ENCODE peak calls at places on chromosomes 5 and 9, in five cellular contexts. J, C, A, O and U are unnamed samples.

GRCh38 chr5:116559673-116560164 is 14.9 kb downstream of the SEMA6A start:
- DNase-seq in J (no peak), C (no peak), A (no peak), O (no peak), U (no peak)

GRCh38 chr5:52598954-52599353 is 188.8 kb upstream of the ITGA1 start:
- DNase-seq in J (no peak), C (no peak), A (no peak), O (no peak), U (no peak)

GRCh38 chr5:149656576-149657182 is 73.4 kb upstream of the PPARGC1B start:
- DNase-seq in J (peak; percentile 71), C (peak; percentile 21), A (no peak), O (peak; percentile 56), U (no peak)

GRCh38 chr5:150489358-150490295 is 18.3 kb upstream of the NDST1 start:
- DNase-seq in J (no peak), C (peak; percentile 35), A (no peak), O (no peak), U (no peak)

GRCh38 chr5:38360323-38361061 is 102.1 kb downstream of the EGFLAM start:
- DNase-seq in J (no peak), C (no peak), A (no peak), O (no peak), U (no peak)

GRCh38 chr5:116532762-116533525 is 41.7 kb downstream of the SEMA6A start:
- DNase-seq in J (no peak), C (no peak), A (no peak), O (no peak), U (no peak)

GRCh38 chr5:57066921-57067914 is 106.6 kb upstream of the GPBP1 start:
- DNase-seq in J (no peak), C (no peak), A (no peak), O (no peak), U (no peak)

GRCh38 chr5:36939969-36940858 is 63.6 kb downstream of the NIPBL start:
- DNase-seq in J (no peak), C (no peak), A (no peak), O (no peak), U (no peak)

GRCh38 chr9:93141771-93142483 is 7.9 kb upstream of the NINJ1 start:
- DNase-seq in J (no peak), C (no peak), A (no peak), O (no peak), U (no peak)

GRCh38 chr5:174549254-174549653 is 175.1 kb upstream of the MSX2 start:
- DNase-seq in J (no peak), C (peak; percentile 33), A (no peak), O (no peak), U (no peak)

GRCh38 chr5:139919308-139919707 is 123.7 kb downstream of the PSD2 start:
- DNase-seq in J (no peak), C (peak; percentile 54), A (no peak), O (no peak), U (no peak)

GRCh38 chr5:167208911-167209310 is 1082.5 kb upstream of the WWC1 start:
- DNase-seq in J (no peak), C (peak; percentile 5), A (no peak), O (no peak), U (no peak)

GRCh38 chr5:179380211-179381035 is 35.2 kb upstream of the ADAMTS2 start:
- DNase-seq in J (no peak), C (no peak), A (no peak), O (no peak), U (no peak)

GRCh38 chr9:2324742-2325141 is 296.8 kb upstream of the VLDLR start:
- DNase-seq in J (no peak), C (no peak), A (no peak), O (no peak), U (no peak)

GRCh38 chr5:68445257-68446069 is 229.9 kb downstream of the PIK3R1 start:
- DNase-seq in J (no peak), C (no peak), A (no peak), O (no peak), U (no peak)

GRCh38 chr9:127066060-127066774 is 56.2 kb downstream of the ANGPTL2 start:
- DNase-seq in J (no peak), C (peak; percentile 68), A (no peak), O (no peak), U (no peak)

GRCh38 chr5:145903862-145904261 is 31.0 kb upstream of the GRXCR2 start:
- DNase-seq in J (no peak), C (peak; percentile 86), A (no peak), O (no peak), U (no peak)

GRCh38 chr9:18442629-18443491 is 31.1 kb upstream of the ADAMTSL1 start:
- DNase-seq in J (peak; percentile 66), C (peak; percentile 89), A (peak; percentile 42), O (peak; percentile 77), U (peak; percentile 52)

GRCh38 chr5:14552017-14552416 is 29.6 kb upstream of the OTULINL start:
- DNase-seq in J (no peak), C (peak; percentile 43), A (no peak), O (no peak), U (no peak)

GRCh38 chr5:9888517-9888916 is 258.4 kb upstream of the TAS2R1 start:
- DNase-seq in J (no peak), C (peak; percentile 77), A (no peak), O (no peak), U (no peak)

GRCh38 chr5:15249152-15249551 is 250.8 kb upstream of the FBXL7 start:
- DNase-seq in J (no peak), C (peak; percentile 82), A (no peak), O (no peak), U (no peak)

GRCh38 chr5:73450672-73451217 is 2.2 kb upstream of the FOXD1 start:
- DNase-seq in J (no peak), C (no peak), A (no peak), O (no peak), U (no peak)

GRCh38 chr5:84688566-84688965 is 303.9 kb upstream of the EDIL3 start:
- DNase-seq in J (no peak), C (peak; percentile 87), A (no peak), O (no peak), U (no peak)

GRCh38 chr5:171483453-171484177 is 64.2 kb downstream of the FGF18 start:
- DNase-seq in J (no peak), C (peak; percentile 94), A (peak; percentile 52), O (no peak), U (no peak)

GRCh38 chr9:21833090-21833801 is 30.8 kb downstream of the MTAP start:
- DNase-seq in J (no peak), C (no peak), A (no peak), O (no peak), U (no peak)

GRCh38 chr9:2740616-2741015 is 23.3 kb downstream of the KCNV2 start:
- DNase-seq in J (no peak), C (no peak), A (no peak), O (no peak), U (no peak)

GRCh38 chr5:168992687-168993086 is 308.3 kb downstream of the SLIT3 start:
- DNase-seq in J (no peak), C (no peak), A (no peak), O (peak; percentile 36), U (no peak)

GRCh38 chr9:136997830-136998234 is 1.5 kb upstream of the CLIC3 start:
- DNase-seq in J (no peak), C (no peak), A (no peak), O (no peak), U (no peak)
- TF ChIP-seq CTCF in J (no peak), C (no peak), A (no peak), O (no peak), U (no peak)

GRCh38 chr5:144207875-144208444 is 37.3 kb downstream of the KCTD16 start:
- DNase-seq in J (no peak), C (no peak), A (no peak), O (no peak), U (no peak)
- TF ChIP-seq CTCF in J (no peak), C (no peak), A (no peak), O (no peak), U (no peak)

GRCh38 chr5:126100767-126101166 is 322.4 kb upstream of the GRAMD2B start:
- DNase-seq in J (no peak), C (peak; percentile 11), A (no peak), O (no peak), U (no peak)
- TF ChIP-seq CTCF in J (no peak), C (peak; percentile 30), A (no peak), O (peak; percentile 15), U (no peak)

GRCh38 chr9:132166599-132166998 is 4.7 kb downstream of the NTNG2 start:
- DNase-seq in J (no peak), C (no peak), A (no peak), O (no peak), U (no peak)
- TF ChIP-seq CTCF in J (no peak), C (peak; percentile 32), A (no peak), O (peak; percentile 36), U (no peak)

DNA sequence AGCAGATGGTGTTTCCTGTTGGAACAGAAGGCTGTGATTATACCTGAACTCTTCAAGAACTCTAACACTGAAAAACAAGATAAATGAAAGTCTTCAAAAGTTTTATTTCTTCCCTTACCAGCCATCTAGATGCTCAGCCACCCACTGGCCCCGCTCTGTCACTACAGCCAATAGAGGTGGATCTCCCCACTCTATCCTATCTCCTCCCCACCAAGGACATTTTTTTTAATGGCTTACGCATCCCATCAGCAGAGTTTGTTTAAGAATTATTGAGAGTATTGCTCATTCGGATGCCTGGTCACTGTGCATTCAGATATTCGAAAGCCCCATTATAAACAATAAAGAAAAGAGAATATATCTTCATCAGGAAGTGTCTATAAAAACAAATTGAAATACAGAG is 159.4 kb downstream of the RASEF start:
- DNase-seq in J (no peak), C (no peak), A (no peak), O (no peak), U (no peak)
- TF ChIP-seq CTCF in J (no peak), C (no peak), A (no peak), O (no peak), U (no peak)

GRCh38 chr9:132631280-132631679 is 38.5 kb downstream of the DDX31 start:
- DNase-seq in J (no peak), C (no peak), A (no peak), O (no peak), U (no peak)
- TF ChIP-seq CTCF in J (no peak), C (no peak), A (no peak), O (no peak), U (no peak)

DNA sequence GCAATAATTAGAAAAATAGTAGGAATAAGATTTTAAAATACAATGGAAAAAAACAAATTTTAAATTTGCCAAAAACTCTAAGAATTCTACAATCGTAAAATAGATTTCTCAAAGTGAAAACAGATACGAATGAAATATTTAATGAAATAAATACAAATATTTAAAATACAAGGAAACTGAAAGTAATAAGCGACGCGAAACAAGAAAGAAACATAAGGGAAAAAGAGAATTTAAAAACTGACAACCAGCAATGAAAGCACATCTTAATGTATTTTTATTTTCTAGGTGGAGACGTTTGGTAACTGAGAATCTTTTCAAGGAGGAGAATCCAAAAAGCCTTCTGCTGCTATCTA is 1.0 kb downstream of the ANXA2R start:
- DNase-seq in J (no peak), C (no peak), A (no peak), O (no peak), U (no peak)
- TF ChIP-seq CTCF in J (no peak), C (no peak), A (no peak), O (no peak), U (no peak)